ENCODE peak calls at places on chromosomes 7 and 10, in five cellular contexts. M is breast epithelium, Q is cardiac muscle cell, V is colonic mucosa, Z is transverse colon. C is an unnamed sample.

GRCh38 chr7:21507627-21508343 is 35.1 kb upstream of the DNAH11 start:
- DNase-seq in M (no peak), Q (peak; percentile 63), V (peak; percentile 67), Z (peak; percentile 55), C (no peak)

GRCh38 chr10:35641430-35642015 is 573 bp downstream of the FZD8 start:
- DNase-seq in M (no peak), Q (peak; percentile 50), V (no peak), Z (no peak), C (no peak)

GRCh38 chr10:73228247-73228646 is 18.8 kb downstream of the DNAJC9 start:
- DNase-seq in M (no peak), Q (peak; percentile 68), V (no peak), Z (no peak), C (no peak)

GRCh38 chr10:82089327-82089726 is 214.3 kb downstream of the NRG3 start:
- DNase-seq in M (no peak), Q (no peak), V (no peak), Z (no peak), C (no peak)

GRCh38 chr7:12796397-12797136 is 109.1 kb downstream of the ARL4A start:
- DNase-seq in M (no peak), Q (no peak), V (no peak), Z (no peak), C (no peak)

GRCh38 chr7:82444220-82445049 is 858 bp upstream of the CACNA2D1 start:
- DNase-seq in M (no peak), Q (no peak), V (peak; percentile 21), Z (no peak), C (no peak)

GRCh38 chr10:114026189-114027040 is 17.3 kb upstream of the ADRB1 start:
- DNase-seq in M (no peak), Q (peak; percentile 65), V (no peak), Z (no peak), C (no peak)

GRCh38 chr10:31116226-31116625 is 84.6 kb upstream of the ZNF438 start:
- DNase-seq in M (no peak), Q (no peak), V (no peak), Z (no peak), C (no peak)

GRCh38 chr7:55325371-55325792 is 39.8 kb upstream of the LANCL2 start:
- DNase-seq in M (no peak), Q (peak; percentile 95), V (no peak), Z (no peak), C (no peak)

GRCh38 chr7:1819258-1819841 is 149.3 kb downstream of the ELFN1 start:
- DNase-seq in M (no peak), Q (no peak), V (no peak), Z (no peak), C (no peak)

GRCh38 chr10:98425511-98426352 is 10.8 kb upstream of the PYROXD2 start:
- DNase-seq in M (no peak), Q (peak; percentile 47), V (peak; percentile 53), Z (peak; percentile 56), C (peak; percentile 51)

GRCh38 chr7:107152011-107152410 is 16.8 kb upstream of the HBP1 start:
- DNase-seq in M (no peak), Q (peak; percentile 28), V (no peak), Z (no peak), C (no peak)

GRCh38 chr7:17298840-17299476 is 506 bp downstream of the AHR start:
- DNase-seq in M (peak; percentile 47), Q (peak; percentile 48), V (peak; percentile 64), Z (peak; percentile 56), C (no peak)

GRCh38 chr7:11330717-11331116 is 357.0 kb downstream of the PHF14 start:
- DNase-seq in M (no peak), Q (no peak), V (no peak), Z (no peak), C (no peak)

GRCh38 chr7:70259497-70259896 is 661.2 kb downstream of the AUTS2 start:
- DNase-seq in M (no peak), Q (peak; percentile 10), V (no peak), Z (no peak), C (no peak)

GRCh38 chr7:80499350-80499955 is 12.4 kb downstream of the GNAT3 start:
- DNase-seq in M (peak; percentile 43), Q (peak; percentile 93), V (no peak), Z (no peak), C (no peak)

GRCh38 chr7:150975536-150976285 is 2.4 kb downstream of the KCNH2 start:
- DNase-seq in M (no peak), Q (no peak), V (peak; percentile 67), Z (no peak), C (no peak)

GRCh38 chr7:29297194-29297890 is 102.8 kb downstream of the CHN2 start:
- DNase-seq in M (no peak), Q (no peak), V (no peak), Z (no peak), C (no peak)

GRCh38 chr7:30164567-30164966 is 29.8 kb downstream of the MTURN start:
- DNase-seq in M (no peak), Q (peak; percentile 79), V (no peak), Z (no peak), C (no peak)

GRCh38 chr7:141866974-141867373 is 25.7 kb upstream of the PRSS37 start:
- DNase-seq in M (no peak), Q (no peak), V (no peak), Z (no peak), C (no peak)

GRCh38 chr7:81645435-81645834 is 124.4 kb downstream of the HGF start:
- DNase-seq in M (no peak), Q (no peak), V (no peak), Z (no peak), C (no peak)

GRCh38 chr10:1274098-1274745 is 218.0 kb downstream of the WDR37 start:
- DNase-seq in M (no peak), Q (no peak), V (no peak), Z (no peak), C (no peak)

GRCh38 chr7:670501-671390 is 55.8 kb upstream of the DNAAF5 start:
- DNase-seq in M (no peak), Q (no peak), V (no peak), Z (no peak), C (no peak)

GRCh38 chr7:7851381-7851780 is 117.2 kb upstream of the GLCCI1 start:
- DNase-seq in M (no peak), Q (peak; percentile 75), V (no peak), Z (no peak), C (no peak)

GRCh38 chr7:22667187-22667561 is 59.8 kb upstream of the IL6 start:
- DNase-seq in M (no peak), Q (no peak), V (no peak), Z (no peak), C (no peak)

GRCh38 chr7:147547252-147547897 is 1043.2 kb upstream of the C7orf33 start:
- DNase-seq in M (no peak), Q (peak; percentile 42), V (peak; percentile 22), Z (peak; percentile 10), C (no peak)

GRCh38 chr7:47449810-47450586 is 131.9 kb downstream of the TNS3 start:
- DNase-seq in M (no peak), Q (peak; percentile 30), V (no peak), Z (no peak), C (no peak)

GRCh38 chr7:79604841-79605240 is 151.4 kb upstream of the MAGI2 start:
- DNase-seq in M (no peak), Q (peak; percentile 32), V (no peak), Z (no peak), C (no peak)

GRCh38 chr7:136953386-136953785 is 84.9 kb downstream of the CHRM2 start:
- DNase-seq in M (no peak), Q (peak; percentile 38), V (no peak), Z (no peak), C (no peak)

GRCh38 chr7:40680657-40681056 is 545.9 kb downstream of the SUGCT start:
- DNase-seq in M (no peak), Q (peak; percentile 40), V (no peak), Z (no peak), C (no peak)
- TF ChIP-seq CTCF in M (no peak), Q (peak; percentile 52), V (peak; percentile 25), Z (peak; percentile 25), C (peak; percentile 35)

GRCh38 chr10:122525788-122526187 is 34.8 kb upstream of the DMBT1 start:
- DNase-seq in M (no peak), Q (peak; percentile 26), V (peak; percentile 61), Z (peak; percentile 60), C (no peak)
- TF ChIP-seq CTCF in M (no peak), Q (peak; percentile 27), V (peak; percentile 33), Z (peak; percentile 82), C (no peak)

GRCh38 chr7:87505122-87505521 is 29.6 kb upstream of the ABCB4 start:
- DNase-seq in M (no peak), Q (no peak), V (no peak), Z (no peak), C (no peak)

GRCh38 chr7:87510430-87510875 is 35.0 kb upstream of the ABCB4 start:
- DNase-seq in M (no peak), Q (no peak), V (no peak), Z (no peak), C (no peak)

GRCh38 chr7:87505557-87506242 is 30.2 kb upstream of the ABCB4 start:
- DNase-seq in M (no peak), Q (no peak), V (no peak), Z (no peak), C (no peak)

GRCh38 chr7:87506243-87507180 is 31.0 kb upstream of the ABCB4 start:
- DNase-seq in M (no peak), Q (peak; percentile 16), V (no peak), Z (no peak), C (no peak)

GRCh38 chr7:87507446-87507845 is 32.0 kb upstream of the ABCB4 start:
- DNase-seq in M (no peak), Q (no peak), V (no peak), Z (no peak), C (no peak)
- TF ChIP-seq CTCF in M (no peak), Q (peak; percentile 3), V (no peak), Z (no peak), C (peak; percentile 4)

DNA sequence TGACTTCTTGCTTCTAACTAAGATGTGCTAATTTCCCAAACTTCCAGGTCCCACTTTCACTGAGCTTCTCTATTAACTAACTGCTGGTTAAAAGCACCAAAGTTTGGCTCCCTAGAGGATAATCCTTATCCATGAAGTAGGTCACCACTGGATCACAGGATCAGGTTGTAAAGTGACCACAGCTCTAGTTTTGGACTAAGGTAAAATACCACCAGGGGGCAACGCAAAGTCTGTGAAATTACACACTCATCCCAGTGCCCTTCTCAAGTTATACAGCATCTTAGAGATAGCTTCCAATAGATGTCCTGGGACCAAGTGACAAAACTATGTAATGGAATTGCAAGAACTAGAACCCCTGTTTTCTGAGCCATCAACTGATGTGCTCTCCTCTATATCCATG is 116.4 kb upstream of the ASAH2 start:
- DNase-seq in M (no peak), Q (peak; percentile 64), V (peak; percentile 31), Z (peak; percentile 8), C (no peak)
- TF ChIP-seq CTCF in M (peak; percentile 12), Q (peak; percentile 60), V (no peak), Z (no peak), C (peak; percentile 38)

GRCh38 chr7:3922175-3922635 is 621.2 kb downstream of the SDK1 start:
- DNase-seq in M (no peak), Q (peak; percentile 89), V (peak; percentile 27), Z (peak; percentile 16), C (no peak)
- TF ChIP-seq CTCF in M (no peak), Q (no peak), V (no peak), Z (no peak), C (no peak)